ENCODE peak calls at places on chromosomes 6 and 20, in eight cellular contexts. One of them, this sample, is unnamed.
A peak's percentile ranks its signal among the peaks of the same experiment; 100 is the strongest.

GRCh38 chr20:47648943-47649342 is 136.3 kb downstream of the SULF2 start:
- DNase-seq in fibroblast of mammary gland: no peak
- DNase-seq in heart left ventricle: no peak
- DNase-seq in Calu3: no peak
- DNase-seq in AG04450: no peak
- DNase-seq in GM06990: no peak
- DNase-seq in activated CD8-positive, alpha-beta T cell treated with anti-CD3 and anti-CD28 coated beads for 36 hours: no peak
- DNase-seq in upper lobe of right lung: no peak
- DNase-seq in this sample: no peak

GRCh38 chr6:56220078-56220477 is 27.3 kb downstream of the COL21A1 start:
- DNase-seq in AG04450: no peak
- DNase-seq in activated CD8-positive, alpha-beta T cell treated with anti-CD3 and anti-CD28 coated beads for 36 hours: no peak
- DNase-seq in fibroblast of mammary gland: no peak
- DNase-seq in Calu3: no peak
- DNase-seq in upper lobe of right lung: no peak
- DNase-seq in heart left ventricle: no peak
- DNase-seq in GM06990: no peak
- DNase-seq in this sample: no peak

GRCh38 chr6:116461563-116462507 is 660 bp downstream of the CALHM6 start:
- DNase-seq in upper lobe of right lung: peak; percentile 80
- DNase-seq in activated CD8-positive, alpha-beta T cell treated with anti-CD3 and anti-CD28 coated beads for 36 hours: peak; percentile 72
- DNase-seq in Calu3: peak; percentile 51
- DNase-seq in GM06990: peak; percentile 85
- DNase-seq in AG04450: no peak
- DNase-seq in fibroblast of mammary gland: peak; percentile 52
- DNase-seq in heart left ventricle: peak; percentile 77
- DNase-seq in this sample: peak; percentile 78

GRCh38 chr6:138107078-138107751 is at the start of gene PERP:
- DNase-seq in heart left ventricle: peak; percentile 81
- DNase-seq in activated CD8-positive, alpha-beta T cell treated with anti-CD3 and anti-CD28 coated beads for 36 hours: peak; percentile 76
- DNase-seq in upper lobe of right lung: peak; percentile 91
- DNase-seq in fibroblast of mammary gland: peak; percentile 35
- DNase-seq in GM06990: peak; percentile 46
- DNase-seq in Calu3: peak; percentile 83
- DNase-seq in AG04450: no peak
- DNase-seq in this sample: peak; percentile 68

GRCh38 chr6:129120856-129121255 is 237.9 kb downstream of the LAMA2 start:
- DNase-seq in AG04450: no peak
- DNase-seq in GM06990: no peak
- DNase-seq in fibroblast of mammary gland: peak; percentile 33
- DNase-seq in upper lobe of right lung: no peak
- DNase-seq in Calu3: no peak
- DNase-seq in activated CD8-positive, alpha-beta T cell treated with anti-CD3 and anti-CD28 coated beads for 36 hours: no peak
- DNase-seq in heart left ventricle: no peak
- DNase-seq in this sample: no peak

GRCh38 chr20:17893480-17893879 is 75.1 kb downstream of the SNX5 start:
- DNase-seq in AG04450: no peak
- DNase-seq in fibroblast of mammary gland: no peak
- DNase-seq in activated CD8-positive, alpha-beta T cell treated with anti-CD3 and anti-CD28 coated beads for 36 hours: no peak
- DNase-seq in GM06990: no peak
- DNase-seq in Calu3: no peak
- DNase-seq in heart left ventricle: no peak
- DNase-seq in upper lobe of right lung: no peak
- DNase-seq in this sample: no peak

GRCh38 chr6:40734607-40735006 is 147.4 kb upstream of the LRFN2 start:
- DNase-seq in AG04450: no peak
- DNase-seq in GM06990: no peak
- DNase-seq in heart left ventricle: no peak
- DNase-seq in Calu3: no peak
- DNase-seq in activated CD8-positive, alpha-beta T cell treated with anti-CD3 and anti-CD28 coated beads for 36 hours: no peak
- DNase-seq in upper lobe of right lung: no peak
- DNase-seq in fibroblast of mammary gland: no peak
- DNase-seq in this sample: no peak

GRCh38 chr6:39765508-39766065 is 26.6 kb upstream of the DAAM2 start:
- DNase-seq in Calu3: no peak
- DNase-seq in fibroblast of mammary gland: no peak
- DNase-seq in AG04450: no peak
- DNase-seq in GM06990: no peak
- DNase-seq in upper lobe of right lung: no peak
- DNase-seq in activated CD8-positive, alpha-beta T cell treated with anti-CD3 and anti-CD28 coated beads for 36 hours: no peak
- DNase-seq in heart left ventricle: no peak
- DNase-seq in this sample: no peak

GRCh38 chr6:36492621-36493020 is 49.8 kb downstream of the KCTD20 start:
- DNase-seq in AG04450: no peak
- DNase-seq in GM06990: no peak
- DNase-seq in heart left ventricle: no peak
- DNase-seq in activated CD8-positive, alpha-beta T cell treated with anti-CD3 and anti-CD28 coated beads for 36 hours: no peak
- DNase-seq in Calu3: no peak
- DNase-seq in fibroblast of mammary gland: no peak
- DNase-seq in upper lobe of right lung: no peak
- DNase-seq in this sample: no peak

GRCh38 chr6:144151010-144151727 is 852 bp downstream of the STX11 start:
- DNase-seq in fibroblast of mammary gland: no peak
- DNase-seq in upper lobe of right lung: no peak
- DNase-seq in Calu3: no peak
- DNase-seq in GM06990: peak; percentile 76
- DNase-seq in AG04450: no peak
- DNase-seq in heart left ventricle: no peak
- DNase-seq in activated CD8-positive, alpha-beta T cell treated with anti-CD3 and anti-CD28 coated beads for 36 hours: peak; percentile 82
- DNase-seq in this sample: peak; percentile 63

GRCh38 chr6:144148891-144149290 is 1.4 kb upstream of the STX11 start:
- DNase-seq in GM06990: no peak
- DNase-seq in AG04450: no peak
- DNase-seq in activated CD8-positive, alpha-beta T cell treated with anti-CD3 and anti-CD28 coated beads for 36 hours: no peak
- DNase-seq in upper lobe of right lung: no peak
- DNase-seq in fibroblast of mammary gland: peak; percentile 83
- DNase-seq in Calu3: no peak
- DNase-seq in heart left ventricle: no peak
- DNase-seq in this sample: no peak

GRCh38 chr6:144149894-144150672 is at the start of gene STX11:
- DNase-seq in Calu3: peak; percentile 36
- DNase-seq in upper lobe of right lung: peak; percentile 92
- DNase-seq in GM06990: peak; percentile 91
- DNase-seq in AG04450: no peak
- DNase-seq in activated CD8-positive, alpha-beta T cell treated with anti-CD3 and anti-CD28 coated beads for 36 hours: peak; percentile 91
- DNase-seq in fibroblast of mammary gland: peak; percentile 48
- DNase-seq in heart left ventricle: peak; percentile 90
- DNase-seq in this sample: peak; percentile 89

GRCh38 chr6:144149558-144149893 is 791 bp upstream of the STX11 start:
- DNase-seq in Calu3: no peak
- DNase-seq in GM06990: no peak
- DNase-seq in activated CD8-positive, alpha-beta T cell treated with anti-CD3 and anti-CD28 coated beads for 36 hours: no peak
- DNase-seq in upper lobe of right lung: peak; percentile 67
- DNase-seq in heart left ventricle: peak; percentile 41
- DNase-seq in AG04450: no peak
- DNase-seq in fibroblast of mammary gland: no peak
- DNase-seq in this sample: no peak

GRCh38 chr6:144150673-144151009 is 324 bp downstream of the STX11 start:
- DNase-seq in Calu3: peak; percentile 10
- DNase-seq in activated CD8-positive, alpha-beta T cell treated with anti-CD3 and anti-CD28 coated beads for 36 hours: peak; percentile 72
- DNase-seq in heart left ventricle: peak; percentile 56
- DNase-seq in fibroblast of mammary gland: peak; percentile 21
- DNase-seq in upper lobe of right lung: peak; percentile 77
- DNase-seq in GM06990: no peak
- DNase-seq in AG04450: no peak
- DNase-seq in this sample: no peak
- TF ChIP-seq CTCF in Calu3: no peak
- TF ChIP-seq CTCF in activated CD8-positive, alpha-beta T cell treated with anti-CD3 and anti-CD28 coated beads for 36 hours: peak; percentile 68
- TF ChIP-seq CTCF in heart left ventricle: peak; percentile 22
- TF ChIP-seq CTCF in fibroblast of mammary gland: peak; percentile 15
- TF ChIP-seq CTCF in upper lobe of right lung: peak; percentile 46
- TF ChIP-seq CTCF in GM06990: peak; percentile 54
- TF ChIP-seq CTCF in AG04450: peak; percentile 32
- TF ChIP-seq CTCF in this sample: peak; percentile 18

DNA sequence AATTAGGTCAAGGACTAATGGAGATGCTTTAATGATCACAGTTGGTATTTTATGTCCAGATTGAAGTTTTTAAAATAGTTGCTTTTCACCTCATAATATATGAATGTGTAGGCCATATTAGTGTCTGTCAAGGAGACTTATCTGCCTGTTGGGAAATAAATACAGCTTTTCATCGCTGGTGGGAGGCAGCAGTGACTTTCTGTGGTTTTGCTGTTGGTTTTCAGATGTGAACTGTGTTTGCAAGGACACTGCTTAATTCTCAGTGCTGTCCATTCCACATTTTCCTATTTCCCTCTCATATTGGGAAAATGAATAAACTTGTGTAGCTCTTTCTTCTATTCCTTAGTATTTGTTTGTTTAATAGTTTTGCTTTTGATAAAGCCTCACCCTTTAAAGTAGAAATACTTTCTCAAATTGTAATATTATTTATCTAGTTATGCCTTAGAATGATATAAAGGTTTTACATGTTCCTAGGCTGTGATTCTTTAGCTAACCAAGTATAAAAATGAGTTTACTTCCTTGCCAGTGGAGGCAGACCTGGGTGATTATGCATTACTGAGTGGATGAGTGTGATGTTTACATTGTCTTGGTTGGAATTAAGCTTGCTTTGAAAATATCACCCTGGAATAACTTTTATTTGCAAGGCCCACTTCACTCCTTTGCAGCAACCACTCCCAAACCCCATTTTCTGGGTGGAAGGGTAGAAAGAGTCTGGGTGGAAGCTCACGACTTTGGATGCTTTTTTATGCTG is 3.3 kb downstream of the PLCB4 start:
- DNase-seq in AG04450: no peak
- DNase-seq in GM06990: no peak
- DNase-seq in fibroblast of mammary gland: no peak
- DNase-seq in upper lobe of right lung: no peak
- DNase-seq in heart left ventricle: no peak
- DNase-seq in activated CD8-positive, alpha-beta T cell treated with anti-CD3 and anti-CD28 coated beads for 36 hours: no peak
- DNase-seq in Calu3: no peak
- DNase-seq in this sample: no peak
- TF ChIP-seq CTCF in AG04450: peak; percentile 36
- TF ChIP-seq CTCF in GM06990: no peak
- TF ChIP-seq CTCF in fibroblast of mammary gland: no peak
- TF ChIP-seq CTCF in upper lobe of right lung: no peak
- TF ChIP-seq CTCF in heart left ventricle: no peak
- TF ChIP-seq CTCF in activated CD8-positive, alpha-beta T cell treated with anti-CD3 and anti-CD28 coated beads for 36 hours: no peak
- TF ChIP-seq CTCF in Calu3: no peak
- TF ChIP-seq CTCF in this sample: no peak

DNA sequence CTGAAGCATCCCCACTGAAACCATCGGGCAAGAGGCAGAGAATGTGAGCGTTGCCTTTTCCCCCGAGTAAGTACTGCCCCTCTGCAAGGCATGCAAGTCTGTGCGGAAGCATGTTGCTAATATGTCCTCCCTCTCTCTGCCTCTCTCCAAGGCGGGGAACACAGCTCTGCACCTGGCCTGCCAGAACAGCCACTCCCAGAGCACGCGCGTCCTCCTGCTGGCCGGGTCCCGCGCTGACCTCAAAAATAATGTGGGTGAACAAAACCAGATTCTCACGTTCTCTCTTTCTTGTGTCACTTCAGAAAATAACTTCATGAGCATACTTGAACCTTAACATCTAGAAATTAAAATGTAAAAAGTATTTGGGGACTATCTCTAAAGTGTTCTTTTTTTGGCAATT is 26.4 kb downstream of the LYRM2 start:
- DNase-seq in activated CD8-positive, alpha-beta T cell treated with anti-CD3 and anti-CD28 coated beads for 36 hours: no peak
- DNase-seq in Calu3: no peak
- DNase-seq in heart left ventricle: no peak
- DNase-seq in GM06990: no peak
- DNase-seq in fibroblast of mammary gland: no peak
- DNase-seq in AG04450: no peak
- DNase-seq in upper lobe of right lung: no peak
- DNase-seq in this sample: no peak
- TF ChIP-seq CTCF in activated CD8-positive, alpha-beta T cell treated with anti-CD3 and anti-CD28 coated beads for 36 hours: no peak
- TF ChIP-seq CTCF in Calu3: no peak
- TF ChIP-seq CTCF in heart left ventricle: no peak
- TF ChIP-seq CTCF in GM06990: no peak
- TF ChIP-seq CTCF in fibroblast of mammary gland: no peak
- TF ChIP-seq CTCF in AG04450: no peak
- TF ChIP-seq CTCF in upper lobe of right lung: no peak
- TF ChIP-seq CTCF in this sample: no peak

GRCh38 chr6:134437376-134437775 is 119.5 kb upstream of the SGK1 start:
- DNase-seq in fibroblast of mammary gland: peak; percentile 82
- DNase-seq in Calu3: no peak
- DNase-seq in AG04450: no peak
- DNase-seq in GM06990: peak; percentile 11
- DNase-seq in activated CD8-positive, alpha-beta T cell treated with anti-CD3 and anti-CD28 coated beads for 36 hours: peak; percentile 74
- DNase-seq in heart left ventricle: no peak
- DNase-seq in upper lobe of right lung: no peak
- DNase-seq in this sample: peak; percentile 38
- TF ChIP-seq CTCF in fibroblast of mammary gland: peak; percentile 26
- TF ChIP-seq CTCF in Calu3: no peak
- TF ChIP-seq CTCF in AG04450: peak; percentile 4
- TF ChIP-seq CTCF in GM06990: peak; percentile 6
- TF ChIP-seq CTCF in activated CD8-positive, alpha-beta T cell treated with anti-CD3 and anti-CD28 coated beads for 36 hours: no peak
- TF ChIP-seq CTCF in heart left ventricle: no peak
- TF ChIP-seq CTCF in upper lobe of right lung: peak; percentile 16
- TF ChIP-seq CTCF in this sample: peak; percentile 21

GRCh38 chr6:34090935-34091334 is 55.0 kb downstream of the GRM4 start:
- DNase-seq in GM06990: no peak
- DNase-seq in activated CD8-positive, alpha-beta T cell treated with anti-CD3 and anti-CD28 coated beads for 36 hours: no peak
- DNase-seq in AG04450: no peak
- DNase-seq in fibroblast of mammary gland: no peak
- DNase-seq in heart left ventricle: no peak
- DNase-seq in upper lobe of right lung: no peak
- DNase-seq in Calu3: no peak
- DNase-seq in this sample: no peak

GRCh38 chr6:34093854-34094430 is 51.9 kb downstream of the GRM4 start:
- DNase-seq in activated CD8-positive, alpha-beta T cell treated with anti-CD3 and anti-CD28 coated beads for 36 hours: no peak
- DNase-seq in fibroblast of mammary gland: no peak
- DNase-seq in GM06990: no peak
- DNase-seq in heart left ventricle: no peak
- DNase-seq in Calu3: no peak
- DNase-seq in AG04450: no peak
- DNase-seq in upper lobe of right lung: no peak
- DNase-seq in this sample: no peak

GRCh38 chr6:34092631-34093030 is 53.3 kb downstream of the GRM4 start:
- DNase-seq in upper lobe of right lung: no peak
- DNase-seq in activated CD8-positive, alpha-beta T cell treated with anti-CD3 and anti-CD28 coated beads for 36 hours: no peak
- DNase-seq in GM06990: no peak
- DNase-seq in Calu3: no peak
- DNase-seq in fibroblast of mammary gland: no peak
- DNase-seq in heart left ventricle: no peak
- DNase-seq in AG04450: no peak
- DNase-seq in this sample: no peak

GRCh38 chr6:34093206-34093605 is 52.7 kb downstream of the GRM4 start:
- DNase-seq in Calu3: no peak
- DNase-seq in fibroblast of mammary gland: no peak
- DNase-seq in heart left ventricle: no peak
- DNase-seq in AG04450: no peak
- DNase-seq in upper lobe of right lung: no peak
- DNase-seq in activated CD8-positive, alpha-beta T cell treated with anti-CD3 and anti-CD28 coated beads for 36 hours: no peak
- DNase-seq in GM06990: no peak
- DNase-seq in this sample: no peak

DNA sequence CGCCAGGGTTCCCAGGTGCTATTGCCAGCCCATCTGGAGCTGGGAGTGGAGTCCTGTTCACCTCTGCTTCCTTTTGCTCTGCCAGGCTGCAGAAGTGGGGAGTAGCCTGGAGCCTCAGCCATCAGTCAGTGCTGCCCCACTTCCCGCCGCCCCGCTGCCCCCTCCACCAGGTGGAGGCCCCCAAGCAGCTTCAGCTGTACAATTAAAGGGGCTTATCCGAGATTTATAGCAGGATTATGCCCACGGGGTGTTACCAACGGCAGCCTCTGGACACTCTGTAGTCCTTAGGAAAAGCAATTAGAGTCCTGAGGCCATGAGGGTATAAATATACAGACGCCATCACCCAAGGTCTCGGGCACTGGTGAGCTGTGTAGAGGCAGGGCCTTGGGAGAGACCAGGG is 55.4 kb downstream of the GRM4 start:
- DNase-seq in upper lobe of right lung: no peak
- DNase-seq in AG04450: no peak
- DNase-seq in Calu3: no peak
- DNase-seq in GM06990: no peak
- DNase-seq in heart left ventricle: no peak
- DNase-seq in fibroblast of mammary gland: no peak
- DNase-seq in activated CD8-positive, alpha-beta T cell treated with anti-CD3 and anti-CD28 coated beads for 36 hours: no peak
- DNase-seq in this sample: no peak
- TF ChIP-seq CTCF in upper lobe of right lung: no peak
- TF ChIP-seq CTCF in AG04450: no peak
- TF ChIP-seq CTCF in Calu3: no peak
- TF ChIP-seq CTCF in GM06990: no peak
- TF ChIP-seq CTCF in heart left ventricle: no peak
- TF ChIP-seq CTCF in fibroblast of mammary gland: no peak
- TF ChIP-seq CTCF in activated CD8-positive, alpha-beta T cell treated with anti-CD3 and anti-CD28 coated beads for 36 hours: no peak
- TF ChIP-seq CTCF in this sample: no peak

This sample was measured in GM10248.